ENCODE peak calls at places on chromosome 14, in five cellular contexts. One of them, this sample, is unnamed.

GRCh38 chr14:24411468-24412454 is 13.0 kb downstream of the NYNRIN start:
- DNase-seq in nephron progenitor cell: no peak
- DNase-seq in germinal center: peak
- DNase-seq in COR-L47: peak
- DNase-seq in kidney tubule cell: peak
- DNase-seq in this sample: no peak

GRCh38 chr14:36946872-36947271 is 225.5 kb downstream of the SLC25A21 start:
- DNase-seq in kidney tubule cell: no peak
- DNase-seq in nephron progenitor cell: no peak
- DNase-seq in germinal center: no peak
- DNase-seq in COR-L47: no peak
- DNase-seq in this sample: no peak

GRCh38 chr14:55417955-55418354 is 6.3 kb upstream of the ATG14 start:
- DNase-seq in COR-L47: no peak
- DNase-seq in nephron progenitor cell: no peak
- DNase-seq in germinal center: no peak
- DNase-seq in kidney tubule cell: no peak
- DNase-seq in this sample: no peak

GRCh38 chr14:68607081-68607851 is 185.6 kb downstream of the ZFP36L1 start:
- DNase-seq in COR-L47: no peak
- DNase-seq in germinal center: no peak
- DNase-seq in nephron progenitor cell: peak
- DNase-seq in kidney tubule cell: no peak
- DNase-seq in this sample: no peak

GRCh38 chr14:92248638-92249037 is 74.3 kb upstream of the SLC24A4 start:
- DNase-seq in germinal center: no peak
- DNase-seq in COR-L47: no peak
- DNase-seq in kidney tubule cell: no peak
- DNase-seq in nephron progenitor cell: no peak
- DNase-seq in this sample: no peak

GRCh38 chr14:34220921-34221320 is 241.1 kb downstream of the SPTSSA start:
- DNase-seq in COR-L47: no peak
- DNase-seq in kidney tubule cell: no peak
- DNase-seq in germinal center: no peak
- DNase-seq in nephron progenitor cell: no peak
- DNase-seq in this sample: no peak

GRCh38 chr14:91367173-91368171 is 50.1 kb downstream of the CCDC88C start:
- DNase-seq in kidney tubule cell: peak
- DNase-seq in nephron progenitor cell: no peak
- DNase-seq in COR-L47: no peak
- DNase-seq in germinal center: peak
- DNase-seq in this sample: peak

GRCh38 chr14:32939254-32940065 is 781 bp downstream of the NPAS3 start:
- DNase-seq in COR-L47: peak
- DNase-seq in nephron progenitor cell: peak
- DNase-seq in germinal center: no peak
- DNase-seq in kidney tubule cell: peak
- DNase-seq in this sample: no peak

GRCh38 chr14:69997849-69998248 is 118.6 kb downstream of the SMOC1 start:
- DNase-seq in nephron progenitor cell: no peak
- DNase-seq in germinal center: no peak
- DNase-seq in COR-L47: peak
- DNase-seq in kidney tubule cell: peak
- DNase-seq in this sample: no peak

GRCh38 chr14:101365329-101366158 is 195.8 kb upstream of the DIO3 start:
- DNase-seq in nephron progenitor cell: peak
- DNase-seq in germinal center: peak
- DNase-seq in kidney tubule cell: peak
- DNase-seq in COR-L47: no peak
- DNase-seq in this sample: no peak

This sample was measured in CD8-positive, alpha-beta T cell.